ENCODE peak calls at places on chromosomes 16 and 17, in four cellular contexts. V is HCT116, C is GM12878, W is H1. B is an unnamed sample.

GRCh38 chr16:27529962-27530361 is 19.8 kb downstream of the GTF3C1 start:
- DNase-seq in W (no peak), V (no peak), C (no peak), B (no peak)

GRCh38 chr16:14528306-14528948 is 101.6 kb downstream of the PARN start:
- DNase-seq in V (no peak), W (no peak), C (no peak), B (no peak)

GRCh38 chr16:88593489-88593888 is 23.3 kb downstream of the ZC3H18 start:
- DNase-seq in V (no peak), W (no peak), C (no peak), B (no peak)

GRCh38 chr17:19569785-19570496 is 36.3 kb downstream of the SLC47A1 start:
- DNase-seq in C (no peak), W (no peak), V (no peak), B (no peak)

GRCh38 chr16:50472472-50472871 is 75.7 kb upstream of the NKD1 start:
- DNase-seq in W (no peak), V (no peak), C (no peak), B (no peak)

GRCh38 chr16:1612320-1613111 is at the start of gene CRAMP1:
- DNase-seq in C (no peak), V (no peak), W (no peak), B (peak; percentile 23)

GRCh38 chr17:78899361-78900260 is 3.4 kb downstream of the CEP295NL start:
- DNase-seq in C (no peak), V (no peak), W (no peak), B (peak; percentile 88)

GRCh38 chr16:3259097-3259496 is 2.7 kb upstream of the MEFV start:
- DNase-seq in C (no peak), W (no peak), V (no peak), B (no peak)

GRCh38 chr16:81645303-81645702 is 133.8 kb upstream of the PLCG2 start:
- DNase-seq in W (no peak), V (no peak), C (no peak), B (no peak)

GRCh38 chr17:57551321-57552079 is 193.6 kb downstream of the CCDC182 start:
- DNase-seq in C (peak; percentile 69), V (no peak), W (no peak), B (no peak)

GRCh38 chr17:17782425-17783120 is 54.2 kb downstream of the SREBF1 start:
- DNase-seq in V (no peak), C (no peak), W (no peak), B (peak; percentile 51)

GRCh38 chr16:62408760-62409159 is 372.5 kb upstream of the CDH8 start:
- DNase-seq in C (no peak), V (no peak), W (peak; percentile 53), B (peak; percentile 1)

GRCh38 chr17:10698116-10698818 is 873 bp downstream of the ADPRM start:
- DNase-seq in W (no peak), C (no peak), V (no peak), B (no peak)

GRCh38 chr16:53892155-53892554 is 188.2 kb downstream of the FTO start:
- DNase-seq in W (no peak), C (no peak), V (peak; percentile 22), B (no peak)

GRCh38 chr16:13426279-13426678 is 493.7 kb upstream of the ERCC4 start:
- DNase-seq in W (no peak), V (no peak), C (no peak), B (no peak)

GRCh38 chr17:7380321-7380720 is 568 bp upstream of the TNK1 start:
- DNase-seq in W (no peak), V (no peak), C (no peak), B (peak; percentile 60)

GRCh38 chr17:82803185-82803584 is 36.6 kb downstream of the ZNF750 start:
- DNase-seq in W (no peak), V (no peak), C (no peak), B (no peak)

GRCh38 chr17:28575126-28575795 is 1.4 kb downstream of the ALDOC start:
- DNase-seq in W (no peak), V (no peak), C (no peak), B (no peak)

GRCh38 chr16:89106533-89107208 is 13.0 kb downstream of the ACSF3 start:
- DNase-seq in V (no peak), W (no peak), C (no peak), B (no peak)

GRCh38 chr17:77174928-77175720 is 34.4 kb downstream of the SEC14L1 start:
- DNase-seq in V (no peak), C (no peak), W (no peak), B (no peak)

GRCh38 chr17:33267279-33267790 is 25.8 kb downstream of the ASIC2 start:
- DNase-seq in W (no peak), V (no peak), C (no peak), B (no peak)

GRCh38 chr17:33266611-33267010 is 26.5 kb downstream of the ASIC2 start:
- DNase-seq in W (no peak), C (no peak), V (no peak), B (no peak)

GRCh38 chr17:33267881-33268548 is 25.1 kb downstream of the ASIC2 start:
- DNase-seq in W (no peak), V (no peak), C (no peak), B (no peak)

GRCh38 chr17:33269337-33270060 is 23.6 kb downstream of the ASIC2 start:
- DNase-seq in V (no peak), C (no peak), W (no peak), B (no peak)

GRCh38 chr17:33266116-33266515 is 27.0 kb downstream of the ASIC2 start:
- DNase-seq in W (no peak), C (no peak), V (no peak), B (no peak)
- TF ChIP-seq JUND in W (no peak), C (no peak), V (no peak), B (no peak)

DNA sequence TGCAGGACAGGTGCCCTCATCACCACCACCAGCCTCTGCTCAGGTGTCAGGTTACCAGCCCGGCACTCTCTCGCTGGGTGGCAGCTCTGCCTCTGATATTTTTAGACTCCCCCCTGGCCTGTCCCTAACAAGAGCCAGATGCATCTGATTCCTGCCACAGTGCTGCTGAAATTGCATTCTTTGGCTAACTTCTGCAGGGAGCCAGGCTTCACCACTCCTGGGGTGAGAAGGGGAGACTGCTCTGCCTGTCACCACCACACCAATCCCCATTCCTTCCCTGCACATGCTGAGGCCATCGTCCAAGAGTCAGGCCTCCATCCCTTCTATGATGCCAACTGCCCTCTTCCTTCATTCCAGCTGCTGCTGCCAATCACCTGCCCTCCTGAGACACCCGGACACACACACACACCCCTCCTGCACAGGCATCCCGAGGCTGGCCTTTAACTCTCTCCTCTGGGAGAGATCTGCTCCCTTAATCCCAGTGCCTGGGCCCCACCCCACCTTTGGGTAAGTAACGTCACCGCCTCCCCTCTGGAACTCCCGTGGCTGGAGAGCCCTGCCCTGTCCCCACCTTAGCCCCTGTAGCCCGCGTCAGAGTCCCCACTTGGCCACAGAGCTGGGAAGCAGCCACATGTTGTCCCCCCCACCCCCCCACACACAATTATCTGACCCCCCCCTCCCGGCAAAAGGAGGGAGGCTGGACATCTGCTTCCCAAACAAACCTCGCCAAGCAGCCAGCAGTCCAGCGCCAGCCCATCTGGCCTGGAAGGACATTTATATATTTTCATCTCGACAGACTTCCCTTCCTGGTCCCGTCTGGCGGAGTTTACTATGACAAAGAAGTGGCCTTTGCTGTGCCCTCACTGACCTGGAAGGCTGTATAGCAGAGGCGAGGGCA is 2.8 kb downstream of the EMP2 start:
- DNase-seq in C (no peak), V (no peak), W (no peak), B (peak; percentile 69)
- TF ChIP-seq JUND in C (no peak), V (no peak), W (no peak), B (no peak)

GRCh38 chr16:48321307-48322036 is 63.7 kb downstream of the SIAH1 start:
- DNase-seq in W (no peak), V (no peak), C (no peak), B (no peak)
- TF ChIP-seq JUND in W (no peak), V (no peak), C (no peak), B (no peak)

GRCh38 chr16:77143364-77143763 is 47.6 kb upstream of the MON1B start:
- DNase-seq in V (no peak), W (no peak), C (no peak), B (no peak)
- TF ChIP-seq JUND in V (no peak), W (no peak), C (no peak), B (no peak)

GRCh38 chr17:71378036-71378435 is 742.8 kb upstream of the SOX9 start:
- DNase-seq in W (no peak), C (no peak), V (no peak), B (no peak)
- TF ChIP-seq JUND in W (no peak), C (no peak), V (no peak), B (no peak)

DNA sequence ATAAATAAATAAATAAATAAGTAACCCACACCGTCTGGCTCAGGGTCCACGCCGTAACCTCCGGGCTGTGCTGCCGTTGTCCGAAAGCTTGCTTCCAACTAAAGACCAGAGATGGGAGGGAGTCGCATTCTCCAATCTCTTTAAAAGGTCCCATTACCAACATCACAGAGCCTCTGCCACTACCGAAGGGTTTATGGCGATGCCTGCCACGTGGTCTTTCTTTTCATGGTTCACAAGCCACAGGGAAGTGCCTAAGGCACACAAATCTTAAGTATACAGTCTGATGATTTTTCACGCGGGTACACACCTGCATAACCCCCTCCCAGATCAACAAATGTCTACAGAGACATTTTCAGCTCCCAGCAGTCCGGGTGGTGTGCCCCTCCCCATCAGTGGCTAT is 1.4 kb downstream of the COTL1 start:
- DNase-seq in V (no peak), W (no peak), C (no peak), B (no peak)
- TF ChIP-seq JUND in V (no peak), W (no peak), C (no peak), B (no peak)

GRCh38 chr16:8905795-8906591 is 23.8 kb downstream of the LITAFD start:
- DNase-seq in W (no peak), V (no peak), C (no peak), B (no peak)
- TF ChIP-seq JUND in W (no peak), V (no peak), C (no peak), B (no peak)

DNA sequence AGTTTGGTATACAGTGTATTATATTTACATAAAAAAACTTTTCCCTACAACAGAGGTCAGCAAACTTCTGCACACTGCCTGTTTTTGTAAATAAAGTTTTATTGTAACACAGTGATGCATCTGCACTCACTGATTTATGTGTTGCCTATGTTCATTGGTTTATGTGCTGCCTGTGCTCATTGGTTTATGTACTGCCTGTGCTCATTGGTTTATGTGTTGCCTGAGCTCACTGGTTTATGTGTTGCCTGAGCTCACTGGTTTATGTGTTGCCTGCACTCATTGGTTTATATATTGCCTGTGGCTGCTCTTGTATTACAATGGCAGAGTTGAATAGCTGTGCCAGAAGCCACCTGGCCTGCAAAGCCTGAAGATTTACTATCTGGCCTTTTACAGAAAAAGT is 81.6 kb downstream of the MYH11 start:
- DNase-seq in V (peak; percentile 50), W (no peak), C (peak; percentile 11), B (no peak)
- TF ChIP-seq JUND in V (no peak), W (no peak), C (no peak), B (no peak)

B was measured in T47D.